ENCODE peak calls at places on chromosomes 3 and 15, in five cellular contexts. J is HCT116, C is brain microvascular endothelial cell, D is thoracic aorta, I is choroid plexus epithelial cell. V is an unnamed sample.

GRCh38 chr3:18797378-18797777 is 350.9 kb upstream of the KCNH8 start:
- DNase-seq in J (no peak), C (no peak), D (no peak), I (no peak), V (no peak)

GRCh38 chr15:101657968-101658784 is 6.0 kb upstream of the TM2D3 start:
- DNase-seq in J (no peak), C (no peak), D (no peak), I (no peak), V (no peak)

GRCh38 chr3:4986611-4987373 is 7.6 kb downstream of the BHLHE40 start:
- DNase-seq in J (peak; percentile 98), C (peak; percentile 98), D (peak; percentile 89), I (peak; percentile 99), V (peak; percentile 94)

GRCh38 chr15:38069506-38069905 is 135.1 kb downstream of the TMCO5A start:
- DNase-seq in J (no peak), C (peak; percentile 87), D (peak; percentile 40), I (peak; percentile 91), V (peak; percentile 68)

GRCh38 chr3:55423888-55424287 is 63.2 kb downstream of the WNT5A start:
- DNase-seq in J (no peak), C (no peak), D (no peak), I (no peak), V (no peak)

GRCh38 chr3:98528474-98529346 is 3.1 kb upstream of the GPR15 start:
- DNase-seq in J (no peak), C (no peak), D (no peak), I (no peak), V (no peak)

GRCh38 chr3:185709241-185709955 is 115.4 kb downstream of the IGF2BP2 start:
- DNase-seq in J (no peak), C (no peak), D (no peak), I (peak; percentile 54), V (no peak)

GRCh38 chr3:160143482-160143881 is 81.7 kb upstream of the C3orf80 start:
- DNase-seq in J (no peak), C (no peak), D (no peak), I (no peak), V (no peak)

GRCh38 chr15:20345401-20345958 is 196.1 kb downstream of the GOLGA6L6 start:
- DNase-seq in J (no peak), C (no peak), D (no peak), I (no peak), V (no peak)

GRCh38 chr15:48581221-48581620 is 64.3 kb downstream of the FBN1 start:
- DNase-seq in J (no peak), C (no peak), D (no peak), I (no peak), V (no peak)

GRCh38 chr3:148625991-148626390 is 71.7 kb upstream of the AGTR1 start:
- DNase-seq in J (no peak), C (no peak), D (no peak), I (no peak), V (no peak)

GRCh38 chr3:178802993-178803693 is 266.9 kb downstream of the KCNMB2 start:
- DNase-seq in J (no peak), C (no peak), D (no peak), I (no peak), V (no peak)

GRCh38 chr3:154168998-154169880 is 48.0 kb downstream of the ARHGEF26 start:
- DNase-seq in J (no peak), C (no peak), D (no peak), I (no peak), V (no peak)

GRCh38 chr3:174862666-174863065 is 3.5 kb downstream of the NAALADL2 start:
- DNase-seq in J (no peak), C (no peak), D (no peak), I (peak; percentile 36), V (no peak)

GRCh38 chr3:174859109-174859735 is at the start of gene NAALADL2:
- DNase-seq in J (no peak), C (no peak), D (no peak), I (no peak), V (no peak)

GRCh38 chr3:174859756-174860155 is 622 bp downstream of the NAALADL2 start:
- DNase-seq in J (no peak), C (no peak), D (no peak), I (no peak), V (no peak)

GRCh38 chr3:174863488-174863887 is 4.4 kb downstream of the NAALADL2 start:
- DNase-seq in J (peak; percentile 39), C (no peak), D (no peak), I (no peak), V (no peak)

GRCh38 chr3:174862101-174862500 is 3.0 kb downstream of the NAALADL2 start:
- DNase-seq in J (peak; percentile 51), C (no peak), D (no peak), I (peak; percentile 41), V (no peak)
- TF ChIP-seq CTCF in J (peak; percentile 71), C (peak; percentile 38), D (no peak), I (peak; percentile 33), V (no peak)

DNA sequence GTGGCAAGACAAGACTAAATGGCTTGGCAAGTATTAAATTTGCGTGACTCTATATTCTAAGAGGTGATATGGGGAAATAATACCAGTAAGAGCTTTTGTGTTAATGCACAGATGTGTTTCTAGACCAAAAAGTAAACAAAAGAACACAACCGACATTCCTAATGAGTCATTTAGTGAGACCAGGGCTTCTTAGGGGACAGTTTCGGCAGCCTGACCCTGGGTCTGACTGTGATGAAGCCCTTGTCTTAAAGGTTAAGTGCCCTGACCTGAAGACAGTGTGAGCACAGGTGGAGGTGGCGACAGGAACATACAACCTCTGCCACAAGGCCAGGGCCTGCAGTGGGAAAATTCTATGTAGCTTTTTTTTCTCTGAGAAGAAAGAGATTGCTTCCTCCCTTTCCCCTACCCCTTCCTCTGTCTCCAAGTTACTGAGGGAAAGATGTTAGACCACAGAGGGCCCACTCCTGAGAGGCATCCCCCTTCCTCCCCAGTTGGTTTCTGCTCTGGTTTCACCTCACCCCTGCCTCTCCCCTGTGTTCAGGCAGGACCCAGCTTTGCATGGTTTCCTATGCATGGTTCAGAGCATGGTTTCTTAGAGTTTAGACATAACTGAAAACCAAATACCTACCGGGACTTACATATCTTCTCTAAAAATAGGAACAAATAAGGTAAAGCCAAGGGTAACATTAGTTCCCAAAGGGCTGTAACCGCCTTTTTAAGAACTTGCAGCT is 24.9 kb upstream of the CMTM7 start:
- DNase-seq in J (peak; percentile 21), C (no peak), D (no peak), I (peak; percentile 18), V (no peak)
- H3K4me3 ChIP-seq in J (no peak overlapping the region), C (no peak overlapping the region), D (no peak overlapping the region), I (no peak overlapping the region), V (no peak overlapping the region)

GRCh38 chr15:44593042-44593736 is 56.2 kb downstream of the EIF3J start:
- DNase-seq in J (peak; percentile 12), C (peak; percentile 22), D (no peak), I (peak; percentile 50), V (no peak)
- TF ChIP-seq CTCF in J (peak; percentile 55), C (peak; percentile 60), D (no peak), I (peak; percentile 64), V (peak; percentile 41)

GRCh38 chr3:14948609-14949038 is 1.2 kb downstream of the NR2C2 start:
- DNase-seq in J (no peak), C (no peak), D (no peak), I (no peak), V (no peak)
- H3K4me3 ChIP-seq in J (peak overlapping the region; percentile 66), C (peak overlapping the region; percentile 75), D (peak overlapping the region; percentile 96), I (peak overlapping the region; percentile 68), V (peak overlapping the region; percentile 93)

DNA sequence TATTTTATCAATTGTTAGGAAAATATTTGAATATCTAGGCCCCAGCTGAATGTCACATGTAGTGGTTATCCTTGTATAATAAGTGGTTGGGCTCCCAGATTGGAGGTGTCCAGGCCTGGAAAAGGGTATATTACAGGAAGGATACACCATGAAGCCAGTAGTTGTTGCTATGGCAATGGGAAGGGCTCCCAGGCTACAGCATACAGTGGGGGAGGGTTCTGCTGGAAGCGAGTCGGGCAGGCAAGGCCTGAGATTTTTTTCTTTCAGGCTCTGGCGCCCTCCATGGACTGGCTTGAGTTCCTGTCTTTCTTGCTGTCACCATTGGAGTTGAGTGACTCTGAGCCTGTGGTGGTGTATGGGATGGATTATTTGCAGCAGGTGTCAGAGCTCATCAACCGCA is 8.9 kb downstream of the ECE2 start:
- DNase-seq in J (peak; percentile 70), C (peak; percentile 84), D (no peak), I (peak; percentile 88), V (no peak)
- TF ChIP-seq CTCF in J (peak; percentile 67), C (peak; percentile 69), D (no peak), I (peak; percentile 72), V (peak; percentile 50)

DNA sequence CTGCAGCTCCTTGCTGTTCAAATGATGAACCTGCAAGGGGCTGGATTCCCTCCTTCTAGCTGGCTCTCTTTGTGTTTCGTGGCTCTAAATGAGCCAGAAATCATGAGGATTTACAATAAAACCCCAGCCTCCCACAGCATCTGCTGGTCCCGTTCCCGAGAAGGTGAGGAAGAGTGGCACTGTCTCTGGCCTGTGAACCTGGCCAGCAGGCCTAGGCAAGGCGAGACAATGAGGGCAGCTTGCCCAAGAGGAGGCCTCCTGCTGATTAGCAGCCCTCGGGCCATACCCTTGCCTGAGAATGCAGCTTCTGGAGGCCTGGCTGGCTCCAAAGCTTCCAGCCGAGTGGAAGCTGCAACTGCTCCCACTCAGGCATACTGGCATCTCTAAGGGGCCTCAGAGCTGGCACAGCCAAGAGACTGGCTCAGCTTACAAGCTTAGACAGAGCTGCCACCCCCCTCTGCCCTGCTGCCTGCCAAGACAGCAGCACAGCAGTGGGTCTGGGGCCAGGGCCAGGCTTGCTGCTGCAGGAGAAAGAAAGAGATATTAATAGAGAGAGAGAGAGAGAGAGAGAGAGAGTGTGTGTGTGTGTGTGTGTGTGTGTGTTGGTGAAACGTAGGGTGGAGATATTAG is 76.5 kb downstream of the HMG20A start:
- DNase-seq in J (no peak), C (peak; percentile 23), D (no peak), I (peak; percentile 68), V (no peak)
- H3K4me3 ChIP-seq in J (no peak overlapping the region), C (peak overlapping the region; percentile 15), D (peak overlapping the region; percentile 28), I (peak overlapping the region; percentile 24), V (no peak overlapping the region)

DNA sequence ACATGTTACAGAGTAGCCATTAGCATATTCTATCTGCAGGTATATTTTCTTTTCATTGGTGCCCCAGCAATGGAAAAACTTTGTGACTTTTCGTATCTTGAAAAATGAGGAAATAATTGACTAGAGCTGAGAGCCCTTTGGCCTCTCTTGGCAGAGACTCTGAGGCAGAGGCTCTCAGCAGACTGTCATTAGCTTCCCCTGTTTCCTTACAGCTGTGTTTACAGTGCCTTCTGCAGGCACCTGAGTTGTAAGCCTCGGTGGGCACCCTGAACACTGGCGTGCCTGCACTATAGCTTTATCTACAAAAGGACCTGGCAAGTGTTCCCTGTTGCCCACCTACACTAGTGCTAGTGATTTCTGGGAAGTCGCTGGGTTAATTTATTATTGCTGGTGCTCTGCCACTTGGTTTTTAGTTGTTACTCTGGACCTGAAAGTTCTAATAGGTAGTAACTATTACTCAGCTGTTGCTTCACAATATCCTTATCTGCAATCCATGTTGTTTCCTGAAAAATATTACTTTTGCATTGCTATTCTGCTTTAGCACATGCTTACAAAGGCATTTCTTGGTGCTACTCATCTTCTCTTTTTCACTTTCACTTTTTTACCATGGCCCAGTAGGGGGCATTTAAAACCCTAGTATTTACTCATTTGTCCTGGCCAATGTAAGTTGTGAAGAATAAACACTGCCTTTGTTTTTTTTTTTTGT is 7.8 kb upstream of the GPR171 start:
- DNase-seq in J (no peak), C (no peak), D (no peak), I (peak; percentile 69), V (no peak)
- TF ChIP-seq CTCF in J (peak; percentile 21), C (no peak), D (no peak), I (no peak), V (peak; percentile 8)

V was measured in BJ.